ENCODE peak calls at places on chromosomes 16 and 17, in ten cellular contexts. L is tibial nerve, P is Peyer's patch, N is endothelial cell of umbilical vein, A is lower leg skin, H is stomach, M is uterus, Y is prostate gland, G is upper lobe of left lung, Z is GM12892. F is an unnamed sample.

GRCh38 chr17:27438631-27439030 is 17.6 kb upstream of the KSR1 start:
- DNase-seq in L (no peak), P (no peak), N (no peak), A (no peak), H (no peak), M (no peak), Y (no peak), G (no peak), Z (no peak), F (no peak)

GRCh38 chr16:77422196-77422784 is 12.5 kb downstream of the ADAMTS18 start:
- DNase-seq in L (no peak), P (no peak), N (no peak), A (no peak), H (no peak), M (no peak), Y (no peak), G (no peak), Z (no peak), F (no peak)

GRCh38 chr16:10078541-10078949 is 103.7 kb downstream of the GRIN2A start:
- DNase-seq in L (no peak), P (no peak), N (no peak), A (no peak), H (no peak), M (no peak), Y (no peak), G (peak), Z (no peak), F (no peak)

GRCh38 chr17:77441130-77441920 is 300.6 kb downstream of the SEC14L1 start:
- DNase-seq in L (no peak), P (no peak), N (no peak), A (no peak), H (no peak), M (no peak), Y (no peak), G (no peak), Z (peak), F (no peak)

GRCh38 chr16:67040906-67041305 is 12.0 kb downstream of the CBFB start:
- DNase-seq in L (no peak), P (no peak), N (no peak), A (no peak), H (no peak), M (no peak), Y (no peak), G (no peak), Z (no peak), F (no peak)

GRCh38 chr16:1293921-1294656 is 15.3 kb upstream of the UBE2I start:
- DNase-seq in L (no peak), P (no peak), N (no peak), A (no peak), H (no peak), M (no peak), Y (no peak), G (no peak), Z (no peak), F (no peak)

GRCh38 chr17:45313927-45314760 is 2.7 kb downstream of the MAP3K14 start:
- DNase-seq in L (no peak), P (no peak), N (no peak), A (no peak), H (no peak), M (no peak), Y (no peak), G (no peak), Z (no peak), F (no peak)

GRCh38 chr17:82932146-82933005 is 92.6 kb upstream of the ZNF750 start:
- DNase-seq in L (no peak), P (peak), N (peak), A (peak), H (peak), M (peak), Y (no peak), G (peak), Z (no peak), F (no peak)

GRCh38 chr17:27502526-27503324 is 46.5 kb downstream of the KSR1 start:
- DNase-seq in L (no peak), P (no peak), N (no peak), A (no peak), H (no peak), M (no peak), Y (no peak), G (no peak), Z (no peak), F (no peak)

GRCh38 chr17:81933178-81933699 is 3.9 kb downstream of the PYCR1 start:
- DNase-seq in L (no peak), P (no peak), N (no peak), A (no peak), H (no peak), M (no peak), Y (no peak), G (peak), Z (no peak), F (no peak)

GRCh38 chr17:61556224-61557188 is 34.5 kb downstream of the NACA2 start:
- DNase-seq in L (no peak), P (no peak), N (no peak), A (no peak), H (no peak), M (no peak), Y (peak), G (no peak), Z (no peak), F (no peak)

GRCh38 chr16:12255473-12255872 is 278.9 kb downstream of the SNX29 start:
- DNase-seq in L (no peak), P (no peak), N (no peak), A (no peak), H (no peak), M (no peak), Y (no peak), G (no peak), Z (no peak), F (no peak)

GRCh38 chr16:10386517-10387377 is 886 bp downstream of the ATF7IP2 start:
- DNase-seq in L (no peak), P (no peak), N (peak), A (no peak), H (no peak), M (no peak), Y (no peak), G (no peak), Z (no peak), F (peak)

GRCh38 chr16:72469932-72470331 is 298.0 kb upstream of the PMFBP1 start:
- DNase-seq in L (no peak), P (no peak), N (no peak), A (no peak), H (no peak), M (no peak), Y (no peak), G (no peak), Z (no peak), F (no peak)

GRCh38 chr17:31517524-31517923 is 126.0 kb downstream of the RAB11FIP4 start:
- DNase-seq in L (no peak), P (peak), N (no peak), A (no peak), H (no peak), M (no peak), Y (no peak), G (no peak), Z (no peak), F (no peak)

GRCh38 chr17:65553009-65553645 is 8.3 kb downstream of the AXIN2 start:
- DNase-seq in L (no peak), P (no peak), N (no peak), A (no peak), H (no peak), M (no peak), Y (no peak), G (no peak), Z (no peak), F (no peak)

GRCh38 chr17:81165246-81166032 is at the start of gene PVALEF:
- DNase-seq in L (no peak), P (no peak), N (no peak), A (no peak), H (no peak), M (no peak), Y (no peak), G (peak), Z (no peak), F (no peak)

GRCh38 chr17:38970804-38971203 is 3.6 kb upstream of the FBXO47 start:
- DNase-seq in L (no peak), P (no peak), N (no peak), A (no peak), H (no peak), M (no peak), Y (no peak), G (no peak), Z (no peak), F (no peak)

GRCh38 chr17:77253611-77254051 is 112.9 kb downstream of the SEC14L1 start:
- DNase-seq in L (no peak), P (no peak), N (peak), A (no peak), H (no peak), M (no peak), Y (no peak), G (no peak), Z (no peak), F (no peak)

GRCh38 chr17:3610523-3610922 is 1.3 kb upstream of the TRPV1 start:
- DNase-seq in L (no peak), P (no peak), N (no peak), A (no peak), H (no peak), M (no peak), Y (no peak), G (no peak), Z (no peak), F (no peak)

GRCh38 chr17:74466785-74467158 is 338 bp downstream of the CD300A start:
- DNase-seq in L (no peak), P (no peak), N (no peak), A (no peak), H (no peak), M (no peak), Y (no peak), G (no peak), Z (no peak), F (no peak)

GRCh38 chr16:31085371-31085770 is 3.4 kb downstream of the PRSS53 start:
- DNase-seq in L (no peak), P (no peak), N (no peak), A (no peak), H (no peak), M (no peak), Y (no peak), G (no peak), Z (no peak), F (no peak)

GRCh38 chr16:24999856-25000447 is 15.2 kb downstream of the ARHGAP17 start:
- DNase-seq in L (no peak), P (no peak), N (no peak), A (no peak), H (peak), M (no peak), Y (no peak), G (no peak), Z (no peak), F (no peak)

GRCh38 chr17:45310380-45311324 is 6.2 kb downstream of the MAP3K14 start:
- DNase-seq in L (no peak), P (peak), N (no peak), A (no peak), H (peak), M (no peak), Y (no peak), G (no peak), Z (no peak), F (peak)

GRCh38 chr17:82212331-82213250 is at the start of gene CCDC57:
- DNase-seq in L (peak), P (peak), N (peak), A (peak), H (peak), M (peak), Y (peak), G (peak), Z (peak), F (peak)

GRCh38 chr17:52159159-52159809 is 770 bp upstream of the CA10 start:
- DNase-seq in L (no peak), P (no peak), N (no peak), A (no peak), H (no peak), M (no peak), Y (no peak), G (peak), Z (no peak), F (no peak)

GRCh38 chr16:84065536-84066132 is 23.0 kb upstream of the SLC38A8 start:
- DNase-seq in L (no peak), P (peak), N (peak), A (peak), H (peak), M (no peak), Y (peak), G (no peak), Z (no peak), F (peak)

GRCh38 chr16:79372504-79373184 is 227.9 kb downstream of the MAF start:
- DNase-seq in L (no peak), P (no peak), N (no peak), A (no peak), H (no peak), M (peak), Y (no peak), G (peak), Z (no peak), F (no peak)

GRCh38 chr16:51137097-51137496 is 14.0 kb downstream of the SALL1 start:
- DNase-seq in L (no peak), P (no peak), N (no peak), A (no peak), H (no peak), M (no peak), Y (no peak), G (no peak), Z (no peak), F (no peak)

GRCh38 chr17:80504671-80505413 is 28.4 kb upstream of the NPTX1 start:
- DNase-seq in L (no peak), P (no peak), N (no peak), A (no peak), H (no peak), M (no peak), Y (no peak), G (no peak), Z (no peak), F (no peak)

GRCh38 chr17:51251010-51251409 is 8.8 kb downstream of the MBTD1 start:
- DNase-seq in L (no peak), P (no peak), N (peak), A (no peak), H (no peak), M (no peak), Y (no peak), G (no peak), Z (no peak), F (no peak)

GRCh38 chr17:2903193-2903974 is 107.1 kb downstream of the RAP1GAP2 start:
- DNase-seq in L (no peak), P (no peak), N (no peak), A (no peak), H (peak), M (no peak), Y (no peak), G (no peak), Z (no peak), F (no peak)

GRCh38 chr17:31327534-31328526 is 6.4 kb upstream of the EVI2A start:
- DNase-seq in L (no peak), P (no peak), N (no peak), A (no peak), H (no peak), M (no peak), Y (no peak), G (no peak), Z (no peak), F (no peak)

GRCh38 chr17:17819561-17819995 is 17.2 kb downstream of the SREBF1 start:
- DNase-seq in L (no peak), P (peak), N (peak), A (peak), H (peak), M (no peak), Y (peak), G (peak), Z (peak), F (peak)

GRCh38 chr17:6240601-6241000 is 170.4 kb downstream of the WSCD1 start:
- DNase-seq in L (no peak), P (no peak), N (no peak), A (peak), H (no peak), M (no peak), Y (no peak), G (no peak), Z (no peak), F (no peak)

GRCh38 chr17:36869856-36870617 is 67.2 kb upstream of the LHX1 start:
- DNase-seq in L (no peak), P (peak), N (no peak), A (no peak), H (no peak), M (no peak), Y (no peak), G (no peak), Z (no peak), F (no peak)

GRCh38 chr17:50150354-50151040 is at the start of gene PPP1R9B:
- DNase-seq in L (no peak), P (no peak), N (no peak), A (no peak), H (no peak), M (peak), Y (no peak), G (no peak), Z (no peak), F (no peak)

GRCh38 chr17:50152736-50153135 is 2.3 kb upstream of the PPP1R9B start:
- DNase-seq in L (no peak), P (no peak), N (no peak), A (no peak), H (no peak), M (no peak), Y (no peak), G (no peak), Z (no peak), F (no peak)

GRCh38 chr17:50151041-50151936 is 812 bp upstream of the PPP1R9B start:
- DNase-seq in L (peak), P (peak), N (peak), A (peak), H (peak), M (peak), Y (peak), G (peak), Z (peak), F (peak)

GRCh38 chr17:50153650-50154575 is 3.4 kb upstream of the PPP1R9B start:
- DNase-seq in L (no peak), P (no peak), N (no peak), A (no peak), H (peak), M (peak), Y (peak), G (peak), Z (no peak), F (peak)

DNA sequence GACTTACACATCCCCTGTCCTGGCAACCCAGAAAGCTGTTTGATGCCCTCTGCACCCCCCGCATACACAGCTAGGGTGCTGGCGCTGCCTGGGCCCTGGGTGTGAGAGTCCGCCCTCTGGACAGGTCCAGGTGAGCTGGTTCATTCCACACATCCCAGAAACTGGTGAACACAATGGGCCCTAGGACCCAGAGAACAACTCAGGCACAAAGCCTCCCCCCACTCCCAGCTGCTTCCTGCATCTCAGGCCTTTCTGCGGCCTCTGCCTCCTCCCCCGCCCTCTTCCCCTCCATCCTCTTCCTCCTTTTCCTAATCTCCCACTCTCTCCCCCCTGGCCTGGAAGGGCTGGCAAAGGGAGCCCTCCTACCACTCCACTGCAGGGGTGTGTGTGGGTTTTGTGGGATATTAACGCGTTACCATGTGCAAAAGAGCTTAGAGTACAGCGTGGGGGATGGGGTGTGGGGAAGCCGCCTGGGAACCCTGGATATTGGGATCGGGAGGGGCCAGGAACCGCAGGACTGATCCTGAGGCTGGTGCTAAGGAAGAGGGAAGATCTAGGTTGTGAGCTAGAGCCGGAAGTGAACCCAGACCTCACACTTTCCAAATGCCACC is 1.6 kb upstream of the PPP1R9B start:
- DNase-seq in L (peak), P (peak), N (peak), A (peak), H (peak), M (peak), Y (peak), G (peak), Z (peak), F (peak)
- TF ChIP-seq POLR2A in L (no peak), P (no peak), N (peak), A (no peak), H (no peak), M (no peak), Y (peak), G (no peak), Z (no peak), F (no peak)

DNA sequence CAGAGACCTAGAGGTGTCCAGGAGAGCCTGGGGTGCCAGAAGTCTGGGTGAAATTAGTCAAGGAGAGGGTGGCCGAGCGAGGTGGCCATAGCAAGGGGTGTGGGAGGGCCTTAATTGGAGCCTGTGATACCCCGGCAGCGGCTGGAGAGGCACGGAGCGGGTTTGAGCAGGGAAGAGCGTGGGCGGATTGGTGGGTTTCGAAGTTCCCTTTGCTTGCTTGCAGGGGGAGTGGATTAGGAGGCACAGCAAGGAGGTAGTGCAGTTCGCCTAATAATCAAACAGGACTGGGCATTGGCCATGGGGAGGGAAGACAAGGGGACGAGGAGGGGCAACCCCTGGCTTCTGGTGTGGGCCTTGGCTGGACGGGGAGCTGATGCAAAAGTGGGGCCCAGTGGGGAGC is 5.4 kb upstream of the FAM83G start:
- DNase-seq in L (no peak), P (no peak), N (no peak), A (no peak), H (no peak), M (no peak), Y (no peak), G (no peak), Z (no peak), F (no peak)
- TF ChIP-seq POLR2A in L (no peak), P (no peak), N (no peak), A (no peak), H (no peak), M (no peak), Y (no peak), G (no peak), Z (no peak), F (no peak)

DNA sequence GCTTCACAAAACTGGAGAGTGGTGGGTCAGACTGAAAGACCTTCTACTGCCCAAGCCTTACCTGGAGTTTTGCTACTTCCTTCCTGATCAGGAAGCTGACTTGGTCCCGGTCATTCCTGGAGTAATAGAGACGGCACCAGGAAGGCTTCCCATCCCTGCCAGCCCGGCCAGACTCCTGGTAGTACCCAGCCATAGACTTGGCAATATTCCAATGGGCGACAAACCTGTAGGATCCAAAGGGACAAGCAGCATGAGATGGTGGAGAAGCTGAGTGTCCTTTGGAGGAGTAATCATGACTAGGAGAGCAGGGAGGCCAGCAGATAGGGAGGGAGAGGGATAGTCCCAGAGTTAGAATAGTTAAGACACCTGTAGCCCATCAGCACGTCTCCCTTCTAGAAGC is 8.7 kb downstream of the RECQL5 start:
- DNase-seq in L (no peak), P (no peak), N (no peak), A (no peak), H (no peak), M (no peak), Y (no peak), G (no peak), Z (no peak), F (no peak)
- TF ChIP-seq POLR2A in L (no peak), P (no peak), N (no peak), A (no peak), H (no peak), M (no peak), Y (no peak), G (no peak), Z (no peak), F (no peak)

DNA sequence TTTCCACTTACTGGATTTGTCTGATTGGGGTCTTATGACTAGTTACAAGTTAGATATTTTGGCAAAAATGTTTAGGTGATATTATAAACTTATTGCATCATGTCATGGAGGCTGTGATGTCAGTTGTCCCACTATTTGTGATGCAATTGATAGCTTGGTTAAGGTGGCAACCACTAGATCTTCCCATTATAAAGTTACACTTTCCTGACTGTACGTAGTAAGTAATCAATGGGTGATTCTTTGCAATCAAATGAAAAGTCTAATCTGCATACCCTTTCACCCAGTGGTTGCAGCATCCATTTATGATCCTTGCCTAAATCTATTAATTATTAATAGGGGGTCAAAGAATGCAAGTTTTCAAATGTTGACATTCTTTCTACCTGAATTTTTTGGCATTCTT is 4.4 kb upstream of the PCTP start:
- DNase-seq in L (no peak), P (no peak), N (no peak), A (no peak), H (no peak), M (no peak), Y (no peak), G (no peak), Z (no peak), F (no peak)
- TF ChIP-seq POLR2A in L (no peak), P (no peak), N (no peak), A (no peak), H (no peak), M (no peak), Y (no peak), G (no peak), Z (no peak), F (no peak)

GRCh38 chr17:59671386-59671785 is 35.8 kb downstream of the PTRH2 start:
- DNase-seq in L (no peak), P (no peak), N (no peak), A (no peak), H (no peak), M (no peak), Y (no peak), G (no peak), Z (no peak), F (no peak)
- TF ChIP-seq POLR2A in L (no peak), P (no peak), N (no peak), A (no peak), H (no peak), M (no peak), Y (no peak), G (no peak), Z (no peak), F (no peak)

GRCh38 chr17:67285360-67285759 is 40.4 kb upstream of the HELZ start:
- DNase-seq in L (no peak), P (no peak), N (no peak), A (no peak), H (no peak), M (no peak), Y (no peak), G (no peak), Z (no peak), F (no peak)
- TF ChIP-seq POLR2A in L (no peak), P (no peak), N (no peak), A (no peak), H (no peak), M (no peak), Y (no peak), G (no peak), Z (no peak), F (no peak)